ENCODE peak calls at places on chromosomes 5 and 9, in four cellular contexts. J is IMR-90, S is Panc1, D is suprapubic skin. A is an unnamed sample. For H3K4me1, the result is how much of the 10 kb centered on the place peaks cover.

GRCh38 chr9:5569891-5570290 is 59.0 kb upstream of the RIC1 start:
- DNase-seq in J (no peak), S (no peak), D (no peak), A (no peak)

GRCh38 chr5:68426609-68427008 is 211.1 kb downstream of the PIK3R1 start:
- DNase-seq in J (no peak), S (no peak), D (no peak), A (no peak)

GRCh38 chr9:91425270-91425669 is 1.6 kb upstream of the NFIL3 start:
- DNase-seq in J (no peak), S (no peak), D (no peak), A (no peak)

GRCh38 chr5:59380350-59380951 is 513.1 kb downstream of the PDE4D start:
- DNase-seq in J (peak), S (peak), D (no peak), A (no peak)

GRCh38 chr9:96209407-96210031 is 92.5 kb downstream of the HSD17B3 start:
- DNase-seq in J (peak), S (no peak), D (no peak), A (no peak)

GRCh38 chr9:108035485-108035884 is 545.9 kb upstream of the KLF4 start:
- DNase-seq in J (peak), S (no peak), D (no peak), A (no peak)

GRCh38 chr9:4195285-4195684 is 104.6 kb downstream of the GLIS3 start:
- DNase-seq in J (no peak), S (no peak), D (no peak), A (no peak)

GRCh38 chr5:172903790-172904189 is 55.4 kb upstream of the RPL26L1 start:
- DNase-seq in J (peak), S (no peak), D (no peak), A (no peak)

GRCh38 chr9:115200711-115201505 is 83.0 kb upstream of the TNC start:
- DNase-seq in J (peak), S (no peak), D (no peak), A (no peak)

GRCh38 chr9:19087601-19088000 is 15.1 kb downstream of the HAUS6 start:
- DNase-seq in J (peak), S (no peak), D (no peak), A (no peak)

GRCh38 chr5:124372457-124372856 is 374.0 kb downstream of the ZNF608 start:
- DNase-seq in J (no peak), S (no peak), D (no peak), A (no peak)

GRCh38 chr5:71751422-71751821 is 32.3 kb downstream of the CARTPT start:
- DNase-seq in J (no peak), S (no peak), D (no peak), A (no peak)

GRCh38 chr5:31845351-31845750 is 206.4 kb downstream of the PDZD2 start:
- DNase-seq in J (no peak), S (no peak), D (no peak), A (no peak)

GRCh38 chr5:81164936-81165335 is 68.2 kb upstream of the CKMT2 start:
- DNase-seq in J (peak), S (no peak), D (no peak), A (no peak)

GRCh38 chr5:135376961-135377621 is 21.9 kb downstream of the MACROH2A1 start:
- DNase-seq in J (no peak), S (no peak), D (no peak), A (no peak)

DNA sequence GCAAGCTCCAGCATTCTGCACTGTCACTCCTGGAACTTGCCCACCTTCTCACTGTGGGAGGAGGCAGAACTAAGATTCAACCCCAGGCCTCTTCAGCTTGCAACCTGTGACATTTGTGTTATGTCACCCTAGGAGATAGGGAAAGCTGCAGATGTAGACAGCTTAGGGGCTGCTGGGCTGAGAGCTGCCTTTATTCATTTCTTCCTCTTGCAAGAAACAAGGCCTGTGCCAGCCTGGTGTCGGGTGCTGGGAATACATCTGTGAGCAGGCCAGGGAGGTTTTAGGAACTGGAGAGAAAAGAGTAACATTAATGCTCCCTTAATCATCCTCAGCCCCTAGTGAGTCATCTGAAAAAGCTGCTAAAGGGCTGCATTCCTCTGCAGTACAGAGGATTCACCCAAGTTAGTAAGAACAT is 101.8 kb downstream of the FGF18 start:
- DNase-seq in J (peak), S (no peak), D (no peak), A (no peak)
- TF ChIP-seq CTCF in J (peak), S (no peak), D (no peak), A (no peak)

GRCh38 chr9:122078557-122078956 is 14.6 kb downstream of the TTLL11 start:
- DNase-seq in J (no peak), S (no peak), D (no peak), A (no peak)

GRCh38 chr9:122084276-122084675 is 8.8 kb downstream of the TTLL11 start:
- DNase-seq in J (no peak), S (no peak), D (no peak), A (no peak)

GRCh38 chr9:122076773-122077172 is 16.3 kb downstream of the TTLL11 start:
- DNase-seq in J (no peak), S (no peak), D (no peak), A (no peak)

GRCh38 chr9:122085260-122085659 is 7.8 kb downstream of the TTLL11 start:
- DNase-seq in J (no peak), S (no peak), D (no peak), A (no peak)

GRCh38 chr9:122080986-122081385 is 12.1 kb downstream of the TTLL11 start:
- DNase-seq in J (peak), S (no peak), D (no peak), A (no peak)
- H3K4me1 ChIP-seq in J (under half), S (under half), D (under half), A (under half)

DNA sequence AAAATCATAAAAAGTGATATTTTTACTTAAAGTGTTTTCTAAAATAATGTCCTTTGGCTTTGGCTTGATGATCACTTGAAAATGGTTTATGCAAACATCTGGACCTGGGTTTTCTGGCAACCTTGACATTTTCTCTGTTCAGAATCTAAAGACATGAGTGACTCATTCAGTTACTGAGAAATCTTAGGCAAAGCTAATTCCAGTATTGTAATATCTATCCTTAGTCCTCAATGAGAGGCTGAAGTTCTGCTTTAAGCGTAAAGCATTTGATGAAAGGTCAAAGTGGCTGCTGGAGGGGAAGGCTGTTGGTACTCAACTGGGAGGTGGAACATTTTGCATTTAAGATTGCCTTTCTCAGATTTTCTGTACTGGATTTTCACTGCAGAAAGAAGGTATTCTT is 2.3 kb downstream of the MAN2A1 start:
- DNase-seq in J (peak), S (no peak), D (no peak), A (no peak)
- H3K4me3 ChIP-seq in J (peak), S (peak), D (peak), A (no peak)

GRCh38 chr5:127935398-127935797 is 148.2 kb upstream of the SLC12A2 start:
- DNase-seq in J (no peak), S (no peak), D (no peak), A (no peak)

GRCh38 chr5:127936439-127936972 is 147.1 kb upstream of the SLC12A2 start:
- DNase-seq in J (no peak), S (no peak), D (no peak), A (no peak)

GRCh38 chr5:127933348-127933747 is 150.2 kb upstream of the SLC12A2 start:
- DNase-seq in J (no peak), S (no peak), D (no peak), A (no peak)

GRCh38 chr5:127931396-127931795 is 152.2 kb upstream of the SLC12A2 start:
- DNase-seq in J (no peak), S (no peak), D (no peak), A (no peak)

DNA sequence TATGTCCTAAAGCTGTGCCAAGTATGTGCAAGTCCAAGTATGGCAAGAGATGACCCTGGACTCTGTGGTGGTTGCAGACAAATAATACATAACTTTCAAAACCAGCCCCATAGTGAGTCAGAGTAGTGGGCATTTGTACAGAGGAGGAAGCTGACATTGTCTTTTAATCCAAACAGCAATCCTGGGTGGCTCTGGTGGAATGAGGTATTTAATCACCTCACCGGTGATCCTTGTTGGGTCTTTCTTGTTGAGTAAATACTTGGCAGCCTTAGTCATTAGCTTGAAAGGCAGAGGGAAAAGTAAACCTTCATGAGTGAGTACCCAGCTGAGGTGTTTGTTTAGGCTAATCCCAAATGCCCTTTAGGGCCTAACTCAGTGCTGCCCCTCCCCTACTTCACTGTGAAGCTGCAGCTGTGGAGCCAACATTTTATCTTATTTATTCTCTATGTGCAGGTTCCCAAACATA is 148.7 kb upstream of the SLC12A2 start:
- DNase-seq in J (peak), S (peak), D (no peak), A (peak)
- TF ChIP-seq CTCF in J (peak), S (peak), D (no peak), A (peak)

DNA sequence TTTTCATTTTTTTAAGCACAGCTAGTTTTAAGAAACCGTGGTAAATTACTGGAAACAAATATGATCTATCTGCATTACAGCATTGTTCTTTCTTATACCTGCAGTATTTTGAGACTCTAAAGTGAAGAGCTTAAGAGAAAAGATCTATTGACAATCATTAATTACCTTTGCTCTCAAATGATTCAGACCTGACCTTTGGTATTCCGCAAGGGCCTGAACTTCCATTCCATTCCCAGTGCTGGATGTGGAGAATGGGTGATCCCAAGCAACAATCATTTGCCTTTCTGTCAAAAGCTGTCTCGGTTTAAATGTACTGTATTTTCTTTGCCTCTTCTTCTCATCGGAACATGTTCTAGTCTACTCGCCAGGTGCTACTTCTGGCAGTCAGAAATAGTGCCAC is 18.9 kb downstream of the NREP start:
- DNase-seq in J (no peak), S (no peak), D (no peak), A (no peak)
- H3K4me1 ChIP-seq in J (under half), S (under half), D (under half), A (under half)

GRCh38 chr9:114069476-114070187 is 8.5 kb downstream of the AMBP start:
- DNase-seq in J (no peak), S (no peak), D (peak), A (peak)
- H3K4me3 ChIP-seq in J (no peak), S (no peak), D (no peak), A (no peak)

GRCh38 chr5:180813418-180813817 is 10.8 kb upstream of the MGAT1 start:
- DNase-seq in J (no peak), S (no peak), D (no peak), A (no peak)
- TF ChIP-seq CTCF in J (no peak), S (no peak), D (no peak), A (peak)

GRCh38 chr5:138544171-138545134 is 1.4 kb upstream of the ETF1 start:
- DNase-seq in J (peak), S (no peak), D (no peak), A (no peak)

GRCh38 chr5:138542956-138543729 is at the start of gene ETF1:
- DNase-seq in J (peak), S (peak), D (peak), A (peak)

GRCh38 chr5:138549414-138549813 is 6.4 kb upstream of the ETF1 start:
- DNase-seq in J (no peak), S (no peak), D (no peak), A (no peak)

GRCh38 chr5:138543730-138544104 is 681 bp upstream of the ETF1 start:
- DNase-seq in J (no peak), S (no peak), D (no peak), A (no peak)

DNA sequence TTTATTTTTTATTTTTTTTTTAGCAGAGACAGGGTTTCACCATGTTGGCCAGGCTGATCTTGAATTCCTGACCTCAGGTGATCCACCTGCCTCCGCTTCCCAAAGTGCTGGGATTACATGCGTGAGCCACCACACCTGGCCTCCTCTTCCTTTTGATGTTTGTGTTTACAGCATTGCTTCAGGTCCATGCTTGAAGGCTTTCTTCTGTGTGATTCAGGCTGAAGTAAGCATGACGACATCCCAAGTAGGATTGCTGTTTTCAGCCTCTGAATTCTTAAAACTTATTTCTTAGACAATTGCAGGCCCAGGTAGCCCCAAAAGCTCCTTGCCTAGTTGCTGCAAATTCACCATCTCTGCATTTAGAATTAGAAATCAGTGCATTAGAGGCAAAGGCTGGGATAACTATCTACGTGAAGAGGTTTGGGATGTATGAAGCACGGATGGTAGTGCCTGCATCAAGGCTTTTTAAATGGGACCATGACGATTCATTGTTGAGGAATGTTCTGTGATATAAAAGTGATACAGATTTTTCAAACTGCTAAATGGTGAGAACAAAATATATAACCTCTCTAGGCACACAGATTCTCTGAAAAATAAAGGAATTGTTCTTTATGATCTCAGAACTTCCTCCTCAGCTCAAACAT is 3.0 kb upstream of the ETF1 start:
- DNase-seq in J (peak), S (no peak), D (no peak), A (no peak)
- H3K4me1 ChIP-seq in J (under half), S (under half), D (half or more), A (under half)

GRCh38 chr5:165574140-165574539 is 2068.7 kb downstream of the MAT2B start:
- DNase-seq in J (no peak), S (no peak), D (no peak), A (no peak)

GRCh38 chr5:165576678-165577275 is 2071.4 kb downstream of the MAT2B start:
- DNase-seq in J (no peak), S (no peak), D (no peak), A (no peak)

GRCh38 chr5:165573445-165573844 is 2068.0 kb downstream of the MAT2B start:
- DNase-seq in J (peak), S (no peak), D (no peak), A (no peak)
- H3K4me3 ChIP-seq in J (no peak), S (no peak), D (no peak), A (no peak)